ENCODE peak calls at places on chromosomes 2 and 18, in five cellular contexts. One of them, this sample, is unnamed.

GRCh38 chr2:26556309-26557243 is 78.7 kb upstream of the OTOF start:
- DNase-seq in A549: no peak
- DNase-seq in epithelial cell of esophagus: no peak
- DNase-seq in HFFc6: no peak
- DNase-seq in C1 segment of cervical spinal cord: no peak
- DNase-seq in this sample: no peak

GRCh38 chr2:85699325-85699724 is 5.2 kb downstream of the GNLY start:
- DNase-seq in A549: peak
- DNase-seq in epithelial cell of esophagus: no peak
- DNase-seq in HFFc6: no peak
- DNase-seq in C1 segment of cervical spinal cord: no peak
- DNase-seq in this sample: no peak

GRCh38 chr2:221034973-221035372 is 537.1 kb downstream of the EPHA4 start:
- DNase-seq in A549: no peak
- DNase-seq in epithelial cell of esophagus: no peak
- DNase-seq in HFFc6: no peak
- DNase-seq in C1 segment of cervical spinal cord: no peak
- DNase-seq in this sample: no peak

GRCh38 chr2:130337735-130338325 is 4.9 kb upstream of the IMP4 start:
- DNase-seq in A549: no peak
- DNase-seq in epithelial cell of esophagus: peak
- DNase-seq in HFFc6: peak
- DNase-seq in C1 segment of cervical spinal cord: no peak
- DNase-seq in this sample: no peak

GRCh38 chr2:24015562-24016375 is 5.9 kb downstream of the MFSD2B start:
- DNase-seq in A549: peak
- DNase-seq in epithelial cell of esophagus: peak
- DNase-seq in HFFc6: peak
- DNase-seq in C1 segment of cervical spinal cord: no peak
- DNase-seq in this sample: no peak

GRCh38 chr18:10140928-10141327 is 227.1 kb downstream of the VAPA start:
- DNase-seq in A549: peak
- DNase-seq in epithelial cell of esophagus: peak
- DNase-seq in HFFc6: peak
- DNase-seq in C1 segment of cervical spinal cord: no peak
- DNase-seq in this sample: no peak

GRCh38 chr2:61011649-61012048 is 5.9 kb upstream of the PEX13 start:
- DNase-seq in A549: no peak
- DNase-seq in epithelial cell of esophagus: peak
- DNase-seq in HFFc6: no peak
- DNase-seq in C1 segment of cervical spinal cord: no peak
- DNase-seq in this sample: no peak

GRCh38 chr2:240806006-240806405 is 14.0 kb downstream of the KIF1A start:
- DNase-seq in A549: no peak
- DNase-seq in epithelial cell of esophagus: no peak
- DNase-seq in HFFc6: no peak
- DNase-seq in C1 segment of cervical spinal cord: no peak
- DNase-seq in this sample: no peak

GRCh38 chr2:2328847-2329246 is 2.2 kb downstream of the MYT1L start:
- DNase-seq in A549: no peak
- DNase-seq in epithelial cell of esophagus: peak
- DNase-seq in HFFc6: no peak
- DNase-seq in C1 segment of cervical spinal cord: no peak
- DNase-seq in this sample: no peak

GRCh38 chr2:203533696-203534471 is 1.2 kb downstream of the RAPH1 start:
- DNase-seq in A549: peak
- DNase-seq in epithelial cell of esophagus: peak
- DNase-seq in HFFc6: peak
- DNase-seq in C1 segment of cervical spinal cord: no peak
- DNase-seq in this sample: no peak

GRCh38 chr2:119240311-119241204 is 16.9 kb downstream of the STEAP3 start:
- DNase-seq in A549: peak
- DNase-seq in epithelial cell of esophagus: peak
- DNase-seq in HFFc6: peak
- DNase-seq in C1 segment of cervical spinal cord: peak
- DNase-seq in this sample: no peak

GRCh38 chr2:216283038-216283900 is 89.0 kb downstream of the MARCHF4 start:
- DNase-seq in A549: peak
- DNase-seq in epithelial cell of esophagus: peak
- DNase-seq in HFFc6: no peak
- DNase-seq in C1 segment of cervical spinal cord: no peak
- DNase-seq in this sample: no peak

GRCh38 chr2:98026292-98026691 is 30.5 kb upstream of the TMEM131 start:
- DNase-seq in A549: no peak
- DNase-seq in epithelial cell of esophagus: no peak
- DNase-seq in HFFc6: no peak
- DNase-seq in C1 segment of cervical spinal cord: no peak
- DNase-seq in this sample: no peak

This sample was measured in occipital lobe.